ENCODE peak calls at places on chromosomes 3 and 15, in nine cellular contexts. A is mesenchymal stem cell, N is heart left ventricle, G is adrenal gland, T is tibial artery, Y is aorta, Z is cardiac muscle cell, M is spleen, L is fibroblast of lung. C is an unnamed sample.

GRCh38 chr3:131543714-131544113 is 40.9 kb upstream of the MRPL3 start:
- DNase-seq in G (peak), Y (peak), N (peak), A (peak), L (peak), Z (peak), M (peak), T (peak), C (no peak)

GRCh38 chr3:149310796-149311534 is 22.5 kb downstream of the TM4SF18 start:
- DNase-seq in A (no peak), T (no peak), Y (no peak), L (peak), N (no peak), G (no peak), M (no peak), Z (no peak), C (no peak)

GRCh38 chr3:149648525-149648924 is 9.3 kb downstream of the WWTR1 start:
- DNase-seq in Z (peak), N (no peak), G (no peak), Y (no peak), A (no peak), T (no peak), L (peak), M (no peak), C (no peak)

GRCh38 chr3:176120507-176120906 is 1076.8 kb downstream of the TBL1XR1 start:
- DNase-seq in Z (no peak), T (no peak), Y (no peak), A (no peak), G (no peak), M (no peak), N (no peak), L (no peak), C (no peak)

GRCh38 chr15:40693904-40694705 is 869 bp upstream of the RAD51 start:
- DNase-seq in Y (no peak), T (no peak), G (no peak), M (no peak), N (no peak), A (no peak), L (no peak), Z (peak), C (no peak)

GRCh38 chr3:57999423-58000115 is 8.7 kb upstream of the FLNB start:
- DNase-seq in Y (no peak), N (no peak), L (peak), T (no peak), G (no peak), A (no peak), Z (no peak), M (no peak), C (no peak)

GRCh38 chr3:29285356-29286070 is 4.6 kb downstream of the RBMS3 start:
- DNase-seq in Y (no peak), L (peak), A (peak), G (no peak), N (no peak), T (no peak), M (no peak), Z (peak), C (no peak)

GRCh38 chr15:58221591-58222241 is 83.5 kb downstream of the AQP9 start:
- DNase-seq in N (no peak), G (peak), Y (no peak), Z (peak), L (no peak), A (peak), M (no peak), T (no peak), C (no peak)

GRCh38 chr3:196322-197153 is at the start of gene CHL1:
- DNase-seq in M (peak), A (no peak), Z (no peak), Y (peak), G (no peak), T (no peak), N (peak), L (no peak), C (no peak)

GRCh38 chr3:183506674-183507290 is 48.7 kb downstream of the KLHL6 start:
- DNase-seq in Z (peak), Y (no peak), M (no peak), A (no peak), G (peak), T (no peak), N (no peak), L (no peak), C (no peak)

GRCh38 chr3:119508172-119508845 is 10.0 kb downstream of the TIMMDC1 start:
- DNase-seq in Y (no peak), M (no peak), N (no peak), Z (no peak), T (no peak), A (no peak), L (no peak), G (no peak), C (no peak)

GRCh38 chr15:57461541-57461940 is 85.2 kb downstream of the CGNL1 start:
- DNase-seq in A (no peak), N (no peak), G (no peak), L (no peak), Z (no peak), Y (no peak), T (no peak), M (no peak), C (no peak)

GRCh38 chr3:52395503-52395865 is 49.4 kb downstream of the SEMA3G start:
- DNase-seq in N (no peak), L (no peak), Y (no peak), T (no peak), G (no peak), Z (no peak), A (no peak), M (peak), C (no peak)

GRCh38 chr3:164452707-164453106 is 625.6 kb downstream of the SI start:
- DNase-seq in L (peak), T (no peak), G (no peak), M (no peak), N (no peak), Y (no peak), Z (no peak), A (no peak), C (no peak)

GRCh38 chr3:52062499-52062898 is 6.1 kb upstream of the DUSP7 start:
- DNase-seq in M (no peak), A (peak), Z (peak), N (no peak), G (peak), T (peak), Y (peak), L (peak), C (no peak)

GRCh38 chr3:157938154-157938774 is 168.0 kb downstream of the SHOX2 start:
- DNase-seq in N (no peak), Z (peak), A (no peak), M (no peak), Y (no peak), L (peak), G (no peak), T (peak), C (no peak)

GRCh38 chr3:102174312-102174712 is 260.5 kb upstream of the ZPLD1 start:
- DNase-seq in N (no peak), M (no peak), G (no peak), T (no peak), A (peak), Y (no peak), Z (no peak), L (peak), C (no peak)
- H3K4me3 ChIP-seq in N (no peak), M (no peak), G (no peak), T (no peak), A (no peak), Y (no peak), Z (no peak), L (no peak), C (no peak)

DNA sequence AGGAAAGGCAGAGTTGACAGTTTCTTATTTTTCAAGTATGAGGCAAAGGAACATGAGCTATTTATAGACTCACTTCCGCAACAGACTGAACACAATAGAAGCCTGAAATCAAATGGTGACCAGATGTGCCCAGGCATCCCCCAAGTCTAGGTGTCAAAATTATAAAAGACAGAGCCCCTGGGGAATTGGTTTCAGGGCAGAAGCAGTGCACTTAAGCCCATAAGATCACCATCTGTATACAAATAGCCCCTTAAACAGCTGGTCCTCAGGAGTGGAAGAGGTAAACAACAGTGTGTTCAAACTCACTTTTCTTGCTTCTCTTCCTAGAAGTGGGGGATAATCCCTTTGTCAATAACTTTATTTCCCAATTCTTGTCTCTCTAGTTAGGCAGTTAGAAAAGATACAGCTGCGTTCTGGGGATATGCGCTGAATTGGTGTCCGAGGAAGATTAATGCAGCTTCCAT is 29.9 kb downstream of the STARD9 start:
- DNase-seq in A (peak), T (no peak), L (peak), Z (peak), N (no peak), M (no peak), Y (no peak), G (no peak), C (no peak)
- H3K4me3 ChIP-seq in A (no peak), T (no peak), L (no peak), Z (no peak), N (no peak), M (no peak), Y (no peak), G (no peak), C (no peak)

DNA sequence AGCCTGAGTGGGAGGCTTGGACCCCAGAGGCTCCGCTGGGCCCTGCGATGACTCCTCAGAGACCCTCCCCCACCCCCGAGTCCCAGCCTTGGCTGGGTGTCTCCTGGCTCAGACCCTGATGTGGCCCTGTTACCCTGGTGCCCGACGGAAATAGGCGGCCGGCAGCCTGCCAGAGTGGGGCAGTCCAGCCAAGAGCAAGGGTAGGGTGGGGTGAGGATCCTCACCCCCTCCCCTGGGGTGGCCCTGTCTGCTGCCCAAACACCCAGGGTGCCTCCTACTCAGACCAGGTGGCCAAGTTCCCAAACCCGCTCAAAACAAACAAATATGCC is 15.3 kb downstream of the TNK2 start:
- DNase-seq in A (no peak), T (peak), M (no peak), Y (peak), N (peak), Z (no peak), G (no peak), L (no peak), C (no peak)
- H3K4me3 ChIP-seq in A (no peak), T (peak), M (no peak), Y (no peak), N (peak), Z (peak), G (no peak), L (no peak), C (no peak)

GRCh38 chr15:37995461-37996347 is 61.3 kb downstream of the TMCO5A start:
- DNase-seq in T (no peak), M (no peak), G (peak), L (peak), Z (peak), A (peak), N (no peak), Y (no peak), C (no peak)
- H3K4me3 ChIP-seq in T (no peak), M (no peak), G (no peak), L (peak), Z (no peak), A (no peak), N (no peak), Y (no peak), C (no peak)

C was measured in effector memory CD4-positive, alpha-beta T cell.